ENCODE peak calls at places on chromosomes 5 and 9, in five cellular contexts. X, Z, G, Q and W are unnamed samples.

GRCh38 chr5:55903121-55903701 is 52.1 kb downstream of the IL31RA start:
- DNase-seq in Z (no peak), X (peak), Q (no peak), G (no peak), W (no peak)

GRCh38 chr5:91038180-91038808 is 344.8 kb downstream of the ARRDC3 start:
- DNase-seq in Q (no peak), Z (no peak), G (no peak), X (no peak), W (no peak)

GRCh38 chr9:14205463-14205862 is 108.5 kb downstream of the NFIB start:
- DNase-seq in X (no peak), G (no peak), Q (no peak), Z (peak), W (no peak)

GRCh38 chr5:1380011-1380817 is 35.3 kb upstream of the CLPTM1L start:
- DNase-seq in X (no peak), Z (no peak), Q (peak), G (peak), W (peak)

GRCh38 chr5:169798438-169798837 is 161.4 kb downstream of the DOCK2 start:
- DNase-seq in G (no peak), Z (no peak), X (no peak), Q (no peak), W (no peak)

GRCh38 chr5:179800071-179800695 is 6.4 kb downstream of the LTC4S start:
- DNase-seq in Q (no peak), X (no peak), Z (no peak), G (no peak), W (no peak)

GRCh38 chr9:34279431-34279830 is 49.6 kb downstream of the KIF24 start:
- DNase-seq in Q (no peak), Z (no peak), G (no peak), X (no peak), W (no peak)

GRCh38 chr5:10201223-10201868 is 48.3 kb downstream of the ATPSCKMT start:
- DNase-seq in Q (peak), G (peak), X (no peak), Z (no peak), W (no peak)

GRCh38 chr5:176673651-176674583 is 26.6 kb downstream of the TSPAN17 start:
- DNase-seq in G (no peak), X (no peak), Q (no peak), Z (no peak), W (no peak)

GRCh38 chr5:102511666-102512065 is 12.9 kb upstream of the SLCO6A1 start:
- DNase-seq in Z (no peak), G (no peak), X (no peak), Q (no peak), W (no peak)

GRCh38 chr5:160339406-160340140 is 27.2 kb upstream of the CCNJL start:
- DNase-seq in Q (no peak), Z (no peak), X (no peak), G (no peak), W (no peak)

GRCh38 chr9:6149315-6149714 is 66.3 kb upstream of the IL33 start:
- DNase-seq in Z (no peak), Q (no peak), X (no peak), G (no peak), W (no peak)

GRCh38 chr9:109506097-109506712 is 8.1 kb upstream of the PTPN3 start:
- DNase-seq in Q (no peak), G (no peak), Z (no peak), X (no peak), W (peak)

GRCh38 chr5:98513378-98513777 is 260.1 kb upstream of the RGMB start:
- DNase-seq in Q (no peak), X (no peak), Z (no peak), G (no peak), W (no peak)

GRCh38 chr5:9661316-9662015 is 31.3 kb upstream of the TAS2R1 start:
- DNase-seq in G (no peak), Q (no peak), X (no peak), Z (no peak), W (no peak)

GRCh38 chr5:91381134-91381773 is 1.9 kb downstream of the ARRDC3 start:
- DNase-seq in Z (no peak), G (no peak), Q (no peak), X (no peak), W (no peak)

GRCh38 chr9:112624711-112625707 is 92.9 kb downstream of the INIP start:
- DNase-seq in Z (no peak), G (no peak), Q (no peak), X (no peak), W (no peak)

GRCh38 chr5:95845401-95845800 is 22.9 kb upstream of the GLRX start:
- DNase-seq in G (no peak), Q (no peak), Z (no peak), X (no peak), W (no peak)

GRCh38 chr5:60295423-60295822 is 401.9 kb upstream of the PDE4D start:
- DNase-seq in G (no peak), Q (peak), Z (no peak), X (peak), W (peak)

GRCh38 chr5:96861044-96861443 is 15.3 kb upstream of the ERAP2 start:
- DNase-seq in G (no peak), Q (no peak), X (no peak), Z (no peak), W (no peak)

GRCh38 chr5:179284751-179285191 is 60.5 kb downstream of the ADAMTS2 start:
- DNase-seq in G (no peak), Z (no peak), X (no peak), Q (no peak), W (no peak)

GRCh38 chr9:4519604-4520003 is 29.3 kb downstream of the SLC1A1 start:
- DNase-seq in Q (no peak), X (no peak), G (no peak), Z (no peak), W (no peak)

GRCh38 chr9:5025416-5025815 is 40.3 kb downstream of the JAK2 start:
- DNase-seq in G (no peak), Z (no peak), Q (no peak), X (no peak), W (no peak)

GRCh38 chr9:120974921-120975320 is 48.3 kb upstream of the TRAF1 start:
- DNase-seq in Q (no peak), X (no peak), Z (no peak), G (no peak), W (no peak)

GRCh38 chr9:120977321-120977720 is 50.7 kb upstream of the TRAF1 start:
- DNase-seq in Z (no peak), X (no peak), Q (no peak), G (no peak), W (no peak)

GRCh38 chr9:120971938-120972337 is 45.3 kb upstream of the TRAF1 start:
- DNase-seq in Q (no peak), Z (no peak), G (no peak), X (no peak), W (no peak)

GRCh38 chr9:120970249-120970648 is 43.7 kb upstream of the TRAF1 start:
- DNase-seq in Q (no peak), G (no peak), Z (no peak), X (no peak), W (peak)

DNA sequence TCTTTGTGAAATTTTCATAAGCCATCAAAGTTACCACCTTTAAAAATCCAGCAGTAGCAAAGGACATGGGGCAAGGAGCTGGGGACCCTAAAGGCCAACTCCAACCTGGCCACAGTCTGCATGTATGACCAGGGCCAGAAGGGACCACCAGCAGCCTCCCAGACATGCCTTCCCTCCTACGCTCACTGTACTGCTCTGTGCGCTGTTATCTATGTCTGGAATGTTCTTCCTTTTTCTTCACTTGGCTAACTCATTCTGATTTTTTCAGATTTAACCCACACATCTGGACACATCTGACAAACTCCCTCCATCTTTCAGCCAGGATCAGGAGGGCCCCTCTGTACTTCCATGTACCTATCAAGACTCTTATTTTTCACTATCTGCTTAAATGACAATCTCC is 47.6 kb upstream of the TRAF1 start:
- DNase-seq in X (no peak), G (no peak), Z (no peak), Q (no peak), W (no peak)
- TF ChIP-seq HDAC2 in X (no peak), G (no peak), Z (no peak), Q (no peak), W (no peak)

DNA sequence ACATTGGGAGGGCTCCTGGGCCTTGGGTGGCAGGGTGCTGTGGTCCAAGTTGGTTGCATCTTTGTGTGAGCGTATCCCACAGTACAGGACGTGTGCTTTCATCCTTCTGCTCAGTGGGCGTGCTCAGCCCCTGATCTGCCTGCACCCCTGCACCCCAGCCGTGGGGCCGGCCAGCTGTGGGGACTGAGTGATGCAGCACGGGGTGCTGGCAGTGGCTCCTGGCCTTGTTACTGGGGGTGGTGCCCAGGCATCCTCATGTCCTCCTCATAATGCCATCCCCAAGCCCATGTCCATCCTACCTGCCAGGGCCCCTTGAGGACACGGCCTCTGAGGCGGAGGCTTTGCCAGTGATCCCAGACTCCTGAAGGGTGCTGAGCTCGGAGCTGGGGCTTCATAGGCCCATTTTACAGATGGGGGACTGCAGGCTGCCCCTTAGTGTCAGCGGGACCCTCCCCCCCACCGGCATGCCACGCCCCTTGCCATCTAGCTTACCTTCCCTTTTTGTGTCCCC is 100.7 kb downstream of the PHF2 start:
- DNase-seq in Q (peak), Z (no peak), X (no peak), G (no peak), W (no peak)
- TF ChIP-seq HDAC2 in Q (no peak), Z (no peak), X (no peak), G (no peak), W (no peak)

GRCh38 chr5:154086123-154086522 is 47.4 kb downstream of the MFAP3 start:
- DNase-seq in Z (no peak), Q (no peak), G (no peak), X (no peak), W (no peak)
- TF ChIP-seq HDAC2 in Z (no peak), Q (no peak), G (no peak), X (no peak), W (no peak)

GRCh38 chr9:123286324-123286723 is 17.9 kb upstream of the STRBP start:
- DNase-seq in X (no peak), Z (no peak), G (no peak), Q (no peak), W (no peak)
- TF ChIP-seq HDAC2 in X (no peak), Z (no peak), G (no peak), Q (no peak), W (no peak)